ENCODE peak calls at places on chromosomes 2 and 18, in nine cellular contexts. One of them, this sample, is unnamed.

GRCh38 chr2:176270100-176270750 is 983 bp downstream of the MTX2 start:
- DNase-seq in heart left ventricle: no peak
- DNase-seq in occipital lobe: no peak
- DNase-seq in hepatic stellate cell: no peak
- DNase-seq in Daoy: no peak
- DNase-seq in endothelial cell: no peak
- DNase-seq in mammary epithelial cell: no peak
- DNase-seq in amniotic stem cell: no peak
- DNase-seq in activated T-helper 1 cell treated with anti-CD3 and anti-CD28 coated beads, Interleukin-2, amount 50 U/mL, for 16 hours: no peak
- DNase-seq in this sample: no peak

GRCh38 chr2:181741756-181742155 is 61.4 kb upstream of the NEUROD1 start:
- DNase-seq in endothelial cell: no peak
- DNase-seq in heart left ventricle: no peak
- DNase-seq in occipital lobe: no peak
- DNase-seq in amniotic stem cell: no peak
- DNase-seq in mammary epithelial cell: peak; percentile 77
- DNase-seq in hepatic stellate cell: peak; percentile 44
- DNase-seq in Daoy: no peak
- DNase-seq in activated T-helper 1 cell treated with anti-CD3 and anti-CD28 coated beads, Interleukin-2, amount 50 U/mL, for 16 hours: no peak
- DNase-seq in this sample: no peak

GRCh38 chr2:202717598-202718310 is 83.0 kb downstream of the FAM117B start:
- DNase-seq in amniotic stem cell: no peak
- DNase-seq in occipital lobe: no peak
- DNase-seq in heart left ventricle: no peak
- DNase-seq in mammary epithelial cell: peak; percentile 68
- DNase-seq in endothelial cell: no peak
- DNase-seq in activated T-helper 1 cell treated with anti-CD3 and anti-CD28 coated beads, Interleukin-2, amount 50 U/mL, for 16 hours: no peak
- DNase-seq in hepatic stellate cell: no peak
- DNase-seq in Daoy: peak; percentile 6
- DNase-seq in this sample: no peak

GRCh38 chr2:9071032-9071431 is 67.5 kb upstream of the MBOAT2 start:
- DNase-seq in mammary epithelial cell: peak; percentile 99
- DNase-seq in heart left ventricle: no peak
- DNase-seq in Daoy: peak; percentile 94
- DNase-seq in endothelial cell: no peak
- DNase-seq in activated T-helper 1 cell treated with anti-CD3 and anti-CD28 coated beads, Interleukin-2, amount 50 U/mL, for 16 hours: no peak
- DNase-seq in hepatic stellate cell: peak; percentile 19
- DNase-seq in amniotic stem cell: no peak
- DNase-seq in occipital lobe: no peak
- DNase-seq in this sample: no peak

GRCh38 chr18:48832961-48833700 is 117.6 kb downstream of the SMAD7 start:
- DNase-seq in Daoy: peak; percentile 97
- DNase-seq in heart left ventricle: peak; percentile 54
- DNase-seq in hepatic stellate cell: peak; percentile 54
- DNase-seq in amniotic stem cell: no peak
- DNase-seq in activated T-helper 1 cell treated with anti-CD3 and anti-CD28 coated beads, Interleukin-2, amount 50 U/mL, for 16 hours: no peak
- DNase-seq in occipital lobe: no peak
- DNase-seq in mammary epithelial cell: peak; percentile 93
- DNase-seq in endothelial cell: no peak
- DNase-seq in this sample: peak; percentile 46

GRCh38 chr2:96209011-96209728 is 543 bp upstream of the STARD7 start:
- DNase-seq in occipital lobe: no peak
- DNase-seq in mammary epithelial cell: no peak
- DNase-seq in endothelial cell: no peak
- DNase-seq in heart left ventricle: no peak
- DNase-seq in amniotic stem cell: no peak
- DNase-seq in Daoy: no peak
- DNase-seq in activated T-helper 1 cell treated with anti-CD3 and anti-CD28 coated beads, Interleukin-2, amount 50 U/mL, for 16 hours: no peak
- DNase-seq in hepatic stellate cell: no peak
- DNase-seq in this sample: no peak

GRCh38 chr2:240893363-240893828 is 2.6 kb downstream of the MAB21L4 start:
- DNase-seq in mammary epithelial cell: peak; percentile 75
- DNase-seq in endothelial cell: no peak
- DNase-seq in occipital lobe: no peak
- DNase-seq in activated T-helper 1 cell treated with anti-CD3 and anti-CD28 coated beads, Interleukin-2, amount 50 U/mL, for 16 hours: no peak
- DNase-seq in amniotic stem cell: no peak
- DNase-seq in hepatic stellate cell: no peak
- DNase-seq in Daoy: peak; percentile 67
- DNase-seq in heart left ventricle: no peak
- DNase-seq in this sample: no peak

GRCh38 chr2:106192752-106193490 is 1.2 kb downstream of the UXS1 start:
- DNase-seq in heart left ventricle: peak; percentile 20
- DNase-seq in amniotic stem cell: no peak
- DNase-seq in occipital lobe: no peak
- DNase-seq in activated T-helper 1 cell treated with anti-CD3 and anti-CD28 coated beads, Interleukin-2, amount 50 U/mL, for 16 hours: peak; percentile 24
- DNase-seq in Daoy: peak; percentile 68
- DNase-seq in hepatic stellate cell: peak; percentile 68
- DNase-seq in endothelial cell: peak; percentile 18
- DNase-seq in mammary epithelial cell: peak; percentile 93
- DNase-seq in this sample: no peak

GRCh38 chr18:73201940-73202339 is 334.2 kb upstream of the NETO1 start:
- DNase-seq in hepatic stellate cell: no peak
- DNase-seq in activated T-helper 1 cell treated with anti-CD3 and anti-CD28 coated beads, Interleukin-2, amount 50 U/mL, for 16 hours: no peak
- DNase-seq in mammary epithelial cell: peak; percentile 61
- DNase-seq in occipital lobe: no peak
- DNase-seq in endothelial cell: no peak
- DNase-seq in Daoy: peak; percentile 54
- DNase-seq in heart left ventricle: no peak
- DNase-seq in amniotic stem cell: no peak
- DNase-seq in this sample: no peak

GRCh38 chr2:217491271-217491670 is 511.5 kb downstream of the TNS1 start:
- DNase-seq in activated T-helper 1 cell treated with anti-CD3 and anti-CD28 coated beads, Interleukin-2, amount 50 U/mL, for 16 hours: no peak
- DNase-seq in mammary epithelial cell: no peak
- DNase-seq in occipital lobe: no peak
- DNase-seq in heart left ventricle: no peak
- DNase-seq in hepatic stellate cell: no peak
- DNase-seq in endothelial cell: no peak
- DNase-seq in amniotic stem cell: no peak
- DNase-seq in Daoy: no peak
- DNase-seq in this sample: no peak

GRCh38 chr2:8631465-8632005 is 50.3 kb upstream of the ID2 start:
- DNase-seq in amniotic stem cell: no peak
- DNase-seq in Daoy: no peak
- DNase-seq in hepatic stellate cell: no peak
- DNase-seq in activated T-helper 1 cell treated with anti-CD3 and anti-CD28 coated beads, Interleukin-2, amount 50 U/mL, for 16 hours: no peak
- DNase-seq in heart left ventricle: no peak
- DNase-seq in occipital lobe: no peak
- DNase-seq in mammary epithelial cell: no peak
- DNase-seq in endothelial cell: no peak
- DNase-seq in this sample: no peak

GRCh38 chr2:157421964-157422363 is 21.9 kb downstream of the CYTIP start:
- DNase-seq in hepatic stellate cell: no peak
- DNase-seq in amniotic stem cell: no peak
- DNase-seq in endothelial cell: no peak
- DNase-seq in occipital lobe: no peak
- DNase-seq in mammary epithelial cell: no peak
- DNase-seq in heart left ventricle: no peak
- DNase-seq in activated T-helper 1 cell treated with anti-CD3 and anti-CD28 coated beads, Interleukin-2, amount 50 U/mL, for 16 hours: no peak
- DNase-seq in Daoy: no peak
- DNase-seq in this sample: no peak

GRCh38 chr2:176158306-176158643 is 1.2 kb downstream of the HOXD3 start:
- DNase-seq in hepatic stellate cell: no peak
- DNase-seq in heart left ventricle: no peak
- DNase-seq in endothelial cell: no peak
- DNase-seq in activated T-helper 1 cell treated with anti-CD3 and anti-CD28 coated beads, Interleukin-2, amount 50 U/mL, for 16 hours: no peak
- DNase-seq in mammary epithelial cell: no peak
- DNase-seq in Daoy: peak; percentile 37
- DNase-seq in amniotic stem cell: no peak
- DNase-seq in occipital lobe: no peak
- DNase-seq in this sample: no peak

GRCh38 chr18:6069539-6069938 is 174.2 kb upstream of the TMEM200C start:
- DNase-seq in occipital lobe: no peak
- DNase-seq in hepatic stellate cell: no peak
- DNase-seq in amniotic stem cell: no peak
- DNase-seq in Daoy: no peak
- DNase-seq in activated T-helper 1 cell treated with anti-CD3 and anti-CD28 coated beads, Interleukin-2, amount 50 U/mL, for 16 hours: no peak
- DNase-seq in endothelial cell: no peak
- DNase-seq in heart left ventricle: no peak
- DNase-seq in mammary epithelial cell: no peak
- DNase-seq in this sample: no peak

GRCh38 chr2:20071397-20072383 is 20.3 kb upstream of the LAPTM4A start:
- DNase-seq in mammary epithelial cell: peak; percentile 86
- DNase-seq in activated T-helper 1 cell treated with anti-CD3 and anti-CD28 coated beads, Interleukin-2, amount 50 U/mL, for 16 hours: no peak
- DNase-seq in endothelial cell: no peak
- DNase-seq in Daoy: peak; percentile 87
- DNase-seq in hepatic stellate cell: peak; percentile 77
- DNase-seq in heart left ventricle: peak; percentile 67
- DNase-seq in amniotic stem cell: peak; percentile 86
- DNase-seq in occipital lobe: no peak
- DNase-seq in this sample: peak; percentile 21